ENCODE peak calls at places on chromosomes 5 and 9, in six cellular contexts. U is naive B cell, M is kidney tubule cell, A is adipocyte, X is progenitor cell of endocrine pancreas, P is head of caudate nucleus. W is an unnamed sample.

GRCh38 chr9:89841456-89841855 is 236.6 kb downstream of the GADD45G start:
- DNase-seq in U (no peak), M (no peak), A (no peak), X (no peak), P (no peak), W (no peak)

GRCh38 chr9:109779711-109780452 is at the start of gene PALM2AKAP2:
- DNase-seq in U (no peak), M (peak; percentile 72), A (peak; percentile 89), X (peak; percentile 52), P (peak; percentile 68), W (peak; percentile 79)

GRCh38 chr5:141849371-141850182 is 28.6 kb downstream of the PCDH1 start:
- DNase-seq in U (peak; percentile 54), M (peak; percentile 85), A (peak; percentile 92), X (peak; percentile 89), P (peak; percentile 92), W (peak; percentile 96)

GRCh38 chr5:150640311-150641005 is at the start of gene SYNPO:
- DNase-seq in U (no peak), M (peak; percentile 93), A (peak; percentile 92), X (no peak), P (peak; percentile 46), W (peak; percentile 85)

GRCh38 chr5:98775962-98776687 is 2.7 kb downstream of the RGMB start:
- DNase-seq in U (no peak), M (peak; percentile 38), A (peak; percentile 85), X (no peak), P (no peak), W (no peak)

GRCh38 chr9:2461886-2462285 is 159.7 kb upstream of the VLDLR start:
- DNase-seq in U (no peak), M (no peak), A (peak; percentile 23), X (no peak), P (no peak), W (no peak)

GRCh38 chr5:154298060-154298459 is 107.5 kb downstream of the GALNT10 start:
- DNase-seq in U (peak; percentile 25), M (no peak), A (no peak), X (no peak), P (peak; percentile 39), W (no peak)

GRCh38 chr9:107227696-107228258 is 55.3 kb upstream of the RAD23B start:
- DNase-seq in U (no peak), M (no peak), A (no peak), X (no peak), P (no peak), W (no peak)

GRCh38 chr5:72402381-72402890 is 82.3 kb downstream of the PTCD2 start:
- DNase-seq in U (no peak), M (peak; percentile 81), A (peak; percentile 87), X (no peak), P (no peak), W (no peak)

GRCh38 chr9:99878651-99879050 is 27.8 kb upstream of the STX17 start:
- DNase-seq in U (no peak), M (peak; percentile 5), A (peak; percentile 32), X (no peak), P (no peak), W (no peak)

GRCh38 chr5:168364151-168364661 is 72.8 kb downstream of the WWC1 start:
- DNase-seq in U (no peak), M (peak; percentile 96), A (no peak), X (no peak), P (no peak), W (no peak)

GRCh38 chr5:52692618-52693017 is 95.1 kb upstream of the ITGA1 start:
- DNase-seq in U (no peak), M (no peak), A (peak; percentile 36), X (no peak), P (no peak), W (no peak)

GRCh38 chr5:150126921-150127265 is 28.8 kb downstream of the PDGFRB start:
- DNase-seq in U (no peak), M (no peak), A (no peak), X (no peak), P (no peak), W (no peak)

GRCh38 chr5:53001541-53001940 is 12.4 kb downstream of the ITGA2 start:
- DNase-seq in U (no peak), M (no peak), A (no peak), X (no peak), P (no peak), W (no peak)

W was measured in upper lobe of right lung.